ENCODE peak calls at places on chromosomes 4 and X, in nine cellular contexts. J is IMR-90, I is stomach, N is HCT116, F is pancreas, D is astrocyte of the cerebellum, G is choroid plexus epithelial cell, B is AG10803, R is lower lobe of right lung. P is an unnamed sample.

GRCh38 chr4:156779774-156780173 is 191.8 kb downstream of the PDGFC start:
- DNase-seq in J (peak; percentile 95), I (no peak), N (peak; percentile 52), F (no peak), D (peak; percentile 91), G (peak; percentile 90), B (peak; percentile 95), R (no peak), P (peak; percentile 85)

GRCh38 chr4:13432453-13432852 is 51.7 kb downstream of the RAB28 start:
- DNase-seq in J (peak; percentile 39), I (no peak), N (no peak), F (no peak), D (no peak), G (peak; percentile 66), B (no peak), R (no peak), P (no peak)

GRCh38 chr4:115938764-115939443 is 825.5 kb upstream of the NDST4 start:
- DNase-seq in J (no peak), I (no peak), N (no peak), F (no peak), D (no peak), G (no peak), B (no peak), R (no peak), P (no peak)

GRCh38 chrX:147962476-147962875 is 18.7 kb upstream of the FMR1NB start:
- DNase-seq in J (no peak), I (no peak), N (no peak), F (no peak), D (no peak), G (no peak), B (peak; percentile 49), R (no peak), P (no peak)

GRCh38 chr4:176789955-176790354 is 2.8 kb downstream of the VEGFC start:
- DNase-seq in J (peak; percentile 81), I (no peak), N (peak; percentile 23), F (no peak), D (no peak), G (peak; percentile 75), B (peak; percentile 88), R (no peak), P (peak; percentile 87)

GRCh38 chrX:12685541-12685940 is 105.7 kb upstream of the PRPS2 start:
- DNase-seq in J (peak; percentile 48), I (no peak), N (no peak), F (no peak), D (no peak), G (no peak), B (peak; percentile 23), R (no peak), P (no peak)

GRCh38 chr4:9994246-9994847 is 26.9 kb downstream of the SLC2A9 start:
- DNase-seq in J (no peak), I (no peak), N (no peak), F (no peak), D (no peak), G (no peak), B (no peak), R (no peak), P (no peak)

GRCh38 chr4:54227261-54228063 is 1.6 kb upstream of the PDGFRA start:
- DNase-seq in J (peak; percentile 80), I (no peak), N (no peak), F (no peak), D (no peak), G (peak; percentile 80), B (peak; percentile 78), R (peak; percentile 48), P (peak; percentile 81)

GRCh38 chr4:40289366-40290188 is 45.6 kb upstream of the CHRNA9 start:
- DNase-seq in J (peak; percentile 3), I (no peak), N (no peak), F (no peak), D (no peak), G (peak; percentile 19), B (no peak), R (no peak), P (no peak)

GRCh38 chr4:176921256-176921655 is 128.5 kb upstream of the VEGFC start:
- DNase-seq in J (no peak), I (no peak), N (no peak), F (no peak), D (no peak), G (no peak), B (no peak), R (no peak), P (no peak)

GRCh38 chrX:103212749-103213457 is 2.0 kb upstream of the BEX4 start:
- DNase-seq in J (no peak), I (no peak), N (no peak), F (no peak), D (no peak), G (no peak), B (no peak), R (no peak), P (no peak)

GRCh38 chr4:2786152-2786671 is 6.7 kb upstream of the SH3BP2 start:
- DNase-seq in J (no peak), I (peak; percentile 22), N (no peak), F (peak; percentile 44), D (no peak), G (no peak), B (no peak), R (peak; percentile 35), P (no peak)

GRCh38 chr4:103306870-103307345 is 108.8 kb upstream of the CENPE start:
- DNase-seq in J (no peak), I (peak; percentile 63), N (no peak), F (no peak), D (no peak), G (peak; percentile 10), B (no peak), R (peak; percentile 40), P (no peak)

GRCh38 chrX:11464360-11464759 is 171.1 kb downstream of the AMELX start:
- DNase-seq in J (no peak), I (no peak), N (no peak), F (no peak), D (no peak), G (no peak), B (no peak), R (no peak), P (no peak)

DNA sequence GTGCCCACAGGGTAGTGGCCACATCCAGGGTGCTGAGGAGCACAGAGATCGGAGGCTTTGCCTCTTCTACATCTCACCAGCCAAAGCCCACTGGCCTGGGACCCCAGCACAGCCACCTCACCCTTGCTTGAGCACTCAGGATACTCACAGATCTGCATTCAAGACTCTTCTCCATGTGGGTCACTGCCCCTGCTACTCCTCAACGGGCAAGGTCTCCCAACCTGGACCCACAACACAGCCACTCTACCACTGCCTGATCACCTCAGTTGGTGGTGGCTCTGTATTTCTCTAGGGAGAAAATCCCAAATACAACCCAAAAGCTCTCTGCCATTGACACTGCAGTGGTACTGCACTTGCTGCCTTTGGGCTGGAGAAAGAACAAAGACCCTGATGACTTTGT is 190.3 kb upstream of the KLHL4 start:
- DNase-seq in J (no peak), I (no peak), N (no peak), F (no peak), D (no peak), G (no peak), B (no peak), R (no peak), P (no peak)
- TF ChIP-seq CTCF in J (no peak), I (no peak), N (no peak), F (no peak), D (no peak), G (no peak), B (no peak), R (no peak), P (no peak)

GRCh38 chr4:148022975-148023374 is 291.1 kb downstream of the ARHGAP10 start:
- DNase-seq in J (no peak), I (no peak), N (no peak), F (no peak), D (no peak), G (no peak), B (no peak), R (no peak), P (no peak)
- H3K4me3 ChIP-seq in J (no peak overlapping the region), I (no peak overlapping the region), N (no peak overlapping the region), F (no peak overlapping the region), D (no peak overlapping the region), G (no peak overlapping the region), B (no peak overlapping the region), R (no peak overlapping the region), P (no peak overlapping the region)

DNA sequence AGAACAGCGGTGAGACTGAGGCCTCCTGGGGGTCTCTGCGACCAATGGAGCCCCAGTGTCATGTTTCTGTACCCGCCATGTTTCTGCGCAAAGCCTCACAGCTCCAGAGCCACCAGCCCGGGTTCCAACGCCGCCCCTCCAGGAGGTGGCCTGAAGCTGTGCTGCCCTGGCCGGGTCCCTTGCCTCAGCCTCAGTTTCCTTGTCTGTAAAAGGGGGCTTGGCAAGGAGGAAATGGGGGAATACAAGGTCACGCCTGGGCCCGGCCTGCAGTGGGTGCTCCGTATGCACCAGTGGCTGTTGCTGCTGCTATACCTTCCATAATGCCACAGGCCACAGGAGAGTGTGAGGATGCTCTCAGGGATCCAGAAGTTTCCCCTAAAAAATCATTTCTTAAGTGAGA is 229.5 kb downstream of the AFAP1 start:
- DNase-seq in J (no peak), I (no peak), N (no peak), F (no peak), D (no peak), G (no peak), B (no peak), R (no peak), P (no peak)
- TF ChIP-seq CTCF in J (no peak), I (no peak), N (no peak), F (no peak), D (no peak), G (no peak), B (no peak), R (no peak), P (no peak)

GRCh38 chr4:32560306-32560705 is 1840.1 kb downstream of the PCDH7 start:
- DNase-seq in J (no peak), I (no peak), N (no peak), F (no peak), D (peak; percentile 85), G (peak; percentile 92), B (no peak), R (no peak), P (no peak)
- H3K4me3 ChIP-seq in J (no peak overlapping the region), I (no peak overlapping the region), N (no peak overlapping the region), F (no peak overlapping the region), D (peak overlapping the region; percentile 7), G (peak overlapping the region; percentile 42), B (no peak overlapping the region), R (peak overlapping the region; percentile 40), P (no peak overlapping the region)